ENCODE peak calls at places on chromosome 21, in six cellular contexts. U is PC-3, O is GM23248, A is GM23338, Z is HCT116, X is hepatocyte. B is an unnamed sample.

GRCh38 chr21:36396314-36396713 is 11.1 kb downstream of the CHAF1B start:
- DNase-seq in U (no peak), O (no peak), A (no peak), Z (no peak), X (no peak), B (no peak)

GRCh38 chr21:46082638-46083270 is 15.2 kb upstream of the COL6A2 start:
- DNase-seq in U (no peak), O (peak), A (no peak), Z (no peak), X (no peak), B (no peak)

GRCh38 chr21:26982767-26983166 is 15.9 kb upstream of the ADAMTS5 start:
- DNase-seq in U (peak), O (peak), A (peak), Z (no peak), X (no peak), B (no peak)

GRCh38 chr21:25953659-25954058 is 216.9 kb downstream of the APP start:
- DNase-seq in U (peak), O (no peak), A (no peak), Z (no peak), X (no peak), B (no peak)

GRCh38 chr21:35303085-35303484 is 254.0 kb upstream of the RUNX1 start:
- DNase-seq in U (peak), O (peak), A (no peak), Z (peak), X (peak), B (no peak)

GRCh38 chr21:36757246-36757645 is 58.3 kb downstream of the SIM2 start:
- DNase-seq in U (no peak), O (no peak), A (peak), Z (no peak), X (peak), B (peak)

GRCh38 chr21:36859744-36860501 is 106.5 kb downstream of the HLCS start:
- DNase-seq in U (peak), O (peak), A (peak), Z (no peak), X (peak), B (no peak)

GRCh38 chr21:36029309-36029708 is 31.0 kb downstream of the SETD4 start:
- DNase-seq in U (no peak), O (no peak), A (no peak), Z (no peak), X (no peak), B (no peak)

GRCh38 chr21:26715878-26716506 is 129.2 kb downstream of the ADAMTS1 start:
- DNase-seq in U (peak), O (peak), A (peak), Z (no peak), X (peak), B (peak)

GRCh38 chr21:15060776-15061175 is 4.0 kb downstream of the NRIP1 start:
- DNase-seq in U (peak), O (peak), A (no peak), Z (no peak), X (no peak), B (no peak)

GRCh38 chr21:35179990-35180557 is 131.0 kb upstream of the RUNX1 start:
- DNase-seq in U (peak), O (peak), A (no peak), Z (no peak), X (no peak), B (no peak)

GRCh38 chr21:46667735-46668380 is 32.4 kb downstream of the PRMT2 start:
- DNase-seq in U (peak), O (peak), A (peak), Z (no peak), X (peak), B (peak)

GRCh38 chr21:35050348-35051286 is 1.5 kb upstream of the RUNX1 start:
- DNase-seq in U (peak), O (peak), A (no peak), Z (no peak), X (no peak), B (no peak)

GRCh38 chr21:26332873-26333272 is 162.3 kb upstream of the APP start:
- DNase-seq in U (peak), O (peak), A (no peak), Z (no peak), X (no peak), B (no peak)

GRCh38 chr21:17921579-17922530 is 102.7 kb upstream of the C21orf91 start:
- DNase-seq in U (peak), O (peak), A (no peak), Z (no peak), X (peak), B (no peak)

GRCh38 chr21:36385909-36386642 is 884 bp downstream of the CHAF1B start:
- DNase-seq in U (peak), O (peak), A (peak), Z (no peak), X (no peak), B (peak)

GRCh38 chr21:25133939-25134338 is 473.3 kb downstream of the MRPL39 start:
- DNase-seq in U (peak), O (peak), A (no peak), Z (no peak), X (no peak), B (no peak)

GRCh38 chr21:18545908-18546307 is 142.3 kb upstream of the TMPRSS15 start:
- DNase-seq in U (peak), O (no peak), A (no peak), Z (no peak), X (no peak), B (no peak)

GRCh38 chr21:21085206-21085605 is 87.0 kb downstream of the NCAM2 start:
- DNase-seq in U (no peak), O (no peak), A (no peak), Z (no peak), X (no peak), B (no peak)

GRCh38 chr21:39379986-39380891 is 31.4 kb upstream of the HMGN1 start:
- DNase-seq in U (peak), O (peak), A (peak), Z (peak), X (peak), B (peak)

GRCh38 chr21:45938811-45939520 is 42.6 kb upstream of the COL6A1 start:
- DNase-seq in U (no peak), O (no peak), A (no peak), Z (no peak), X (no peak), B (no peak)

GRCh38 chr21:38306833-38307232 is 50.0 kb downstream of the KCNJ15 start:
- DNase-seq in U (no peak), O (peak), A (no peak), Z (no peak), X (peak), B (no peak)

GRCh38 chr21:38811257-38811656 is 5.5 kb downstream of the ETS2 start:
- DNase-seq in U (peak), O (peak), A (peak), Z (no peak), X (no peak), B (no peak)

GRCh38 chr21:38995755-38996154 is 187.5 kb downstream of the PSMG1 start:
- DNase-seq in U (no peak), O (no peak), A (no peak), Z (no peak), X (no peak), B (no peak)

GRCh38 chr21:27001526-27001925 is 34.6 kb upstream of the ADAMTS5 start:
- DNase-seq in U (no peak), O (peak), A (no peak), Z (no peak), X (no peak), B (no peak)

GRCh38 chr21:15415541-15416261 is 314.1 kb upstream of the USP25 start:
- DNase-seq in U (no peak), O (peak), A (no peak), Z (no peak), X (no peak), B (no peak)

GRCh38 chr21:38848187-38848609 is 42.5 kb downstream of the ETS2 start:
- DNase-seq in U (no peak), O (peak), A (no peak), Z (no peak), X (peak), B (no peak)

GRCh38 chr21:21460979-21461378 is 462.8 kb downstream of the NCAM2 start:
- DNase-seq in U (no peak), O (no peak), A (no peak), Z (no peak), X (no peak), B (no peak)

GRCh38 chr21:31754561-31754960 is 22.6 kb upstream of the SCAF4 start:
- DNase-seq in U (no peak), O (no peak), A (no peak), Z (no peak), X (no peak), B (no peak)

GRCh38 chr21:36450511-36450910 is 29.4 kb downstream of the CLDN14 start:
- DNase-seq in U (peak), O (peak), A (no peak), Z (no peak), X (no peak), B (no peak)

GRCh38 chr21:15732290-15732995 is 2.7 kb downstream of the USP25 start:
- DNase-seq in U (peak), O (peak), A (no peak), Z (no peak), X (peak), B (no peak)

GRCh38 chr21:34812510-34813265 is 143.9 kb downstream of the CLIC6 start:
- DNase-seq in U (peak), O (peak), A (no peak), Z (no peak), X (peak), B (no peak)

GRCh38 chr21:20649231-20649630 is 349.0 kb upstream of the NCAM2 start:
- DNase-seq in U (peak), O (no peak), A (no peak), Z (no peak), X (no peak), B (no peak)

GRCh38 chr21:45992311-45993209 is 11.0 kb downstream of the COL6A1 start:
- DNase-seq in U (no peak), O (peak), A (no peak), Z (no peak), X (no peak), B (no peak)

GRCh38 chr21:23579573-23579972 is 2027.7 kb downstream of the MRPL39 start:
- DNase-seq in U (no peak), O (no peak), A (no peak), Z (no peak), X (no peak), B (no peak)

DNA sequence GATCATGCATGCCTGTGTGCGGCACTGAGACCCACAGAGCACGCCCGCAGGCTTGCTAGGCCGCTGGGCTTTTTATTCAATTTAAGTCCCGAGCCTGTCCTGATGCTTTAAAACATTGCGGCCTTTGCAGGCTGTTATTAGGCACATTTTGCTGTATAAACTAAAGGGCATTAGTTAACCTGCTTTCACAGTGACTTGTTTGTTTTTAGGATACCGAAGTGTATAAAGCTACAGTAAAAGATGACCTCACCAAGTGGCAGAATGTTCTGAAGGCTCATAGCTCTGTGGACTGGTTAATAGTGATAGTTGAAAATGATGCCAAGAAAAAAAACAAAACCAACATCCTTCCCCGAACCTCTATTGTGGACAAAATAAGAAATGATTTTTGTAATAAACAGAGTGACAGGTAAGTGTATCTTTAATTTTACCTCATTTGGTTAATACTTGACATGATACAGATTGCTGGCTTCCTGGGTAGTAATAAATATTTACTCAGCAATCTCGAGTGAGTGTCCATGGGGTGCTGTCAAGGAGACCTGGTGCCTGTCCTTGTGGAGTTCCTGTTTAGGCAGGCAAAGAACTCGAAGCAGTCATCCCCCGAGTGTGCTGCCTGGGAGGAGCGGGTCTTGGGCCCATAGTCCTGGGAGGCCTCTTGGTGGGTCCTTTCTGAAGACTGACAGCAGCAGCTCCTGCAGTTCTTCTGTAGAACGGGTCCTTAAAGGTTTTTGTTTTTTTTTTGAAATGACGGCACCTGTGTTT is 40.1 kb downstream of the TRAPPC10 start:
- DNase-seq in U (no peak), O (no peak), A (no peak), Z (no peak), X (no peak), B (no peak)
- TF ChIP-seq EZH2phosphoT487 in U (no peak), O (no peak), A (no peak), Z (no peak), X (no peak), B (no peak)

GRCh38 chr21:32918467-32919140 is 107.1 kb upstream of the OLIG2 start:
- DNase-seq in U (no peak), O (no peak), A (no peak), Z (no peak), X (no peak), B (peak)
- TF ChIP-seq EZH2phosphoT487 in U (no peak), O (no peak), A (no peak), Z (no peak), X (no peak), B (no peak)

GRCh38 chr21:28773036-28773435 is 219.6 kb downstream of the LTN1 start:
- DNase-seq in U (no peak), O (peak), A (no peak), Z (no peak), X (no peak), B (no peak)

GRCh38 chr21:28771790-28772501 is 220.7 kb downstream of the LTN1 start:
- DNase-seq in U (peak), O (peak), A (no peak), Z (no peak), X (peak), B (no peak)

GRCh38 chr21:28769683-28770082 is 223.0 kb downstream of the LTN1 start:
- DNase-seq in U (no peak), O (peak), A (no peak), Z (no peak), X (no peak), B (no peak)

GRCh38 chr21:28768753-28769152 is 223.9 kb downstream of the LTN1 start:
- DNase-seq in U (no peak), O (no peak), A (no peak), Z (no peak), X (no peak), B (no peak)

DNA sequence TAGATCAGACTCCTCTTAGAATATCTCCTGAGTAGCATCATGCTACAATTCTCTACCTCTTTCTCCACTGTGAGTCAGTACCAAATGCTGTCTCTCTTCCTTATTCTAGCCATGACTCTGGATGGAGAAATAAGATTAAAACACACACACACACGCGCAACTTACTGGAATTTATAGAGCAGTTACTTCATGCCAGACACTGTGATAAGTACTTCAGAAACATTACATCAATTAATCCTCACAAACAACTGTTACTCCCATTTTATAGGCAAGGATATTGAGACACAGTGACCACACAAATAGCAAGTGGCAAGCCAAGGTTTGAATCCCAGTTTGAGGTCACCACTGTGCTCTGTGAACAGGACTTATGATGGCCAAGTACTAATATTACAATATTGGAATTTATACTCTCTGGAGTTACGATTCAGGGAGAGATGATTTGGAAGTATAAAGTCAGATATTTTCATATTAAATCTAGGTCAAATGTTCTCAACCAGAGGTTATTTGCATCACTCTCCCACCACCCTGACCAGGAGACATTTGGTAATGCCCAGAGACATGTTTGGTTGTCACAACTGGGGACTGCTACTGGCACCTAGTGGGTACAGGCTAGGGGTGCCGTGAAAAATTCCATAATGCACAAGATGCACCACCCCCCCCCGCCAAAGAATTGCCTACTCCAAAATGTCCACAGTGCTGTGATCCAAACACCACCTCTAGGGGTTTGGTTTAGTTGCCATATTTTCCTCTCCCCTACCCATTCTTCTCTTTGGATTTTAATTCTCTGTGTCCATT is 221.6 kb downstream of the LTN1 start:
- DNase-seq in U (no peak), O (peak), A (no peak), Z (no peak), X (peak), B (no peak)
- TF ChIP-seq EZH2phosphoT487 in U (no peak), O (no peak), A (no peak), Z (no peak), X (no peak), B (no peak)

GRCh38 chr21:44866780-44867179 is 6.7 kb downstream of the PTTG1IP start:
- DNase-seq in U (peak), O (peak), A (no peak), Z (no peak), X (peak), B (no peak)

GRCh38 chr21:44862869-44863685 is 10.4 kb downstream of the PTTG1IP start:
- DNase-seq in U (no peak), O (no peak), A (no peak), Z (no peak), X (no peak), B (no peak)

GRCh38 chr21:44867999-44868700 is 5.3 kb downstream of the PTTG1IP start:
- DNase-seq in U (no peak), O (no peak), A (no peak), Z (no peak), X (no peak), B (no peak)

GRCh38 chr21:44867464-44867863 is 6.0 kb downstream of the PTTG1IP start:
- DNase-seq in U (no peak), O (no peak), A (no peak), Z (no peak), X (no peak), B (no peak)

GRCh38 chr21:44865561-44866280 is 7.8 kb downstream of the PTTG1IP start:
- DNase-seq in U (peak), O (no peak), A (no peak), Z (no peak), X (peak), B (no peak)
- TF ChIP-seq EZH2phosphoT487 in U (no peak), O (no peak), A (no peak), Z (no peak), X (no peak), B (no peak)

DNA sequence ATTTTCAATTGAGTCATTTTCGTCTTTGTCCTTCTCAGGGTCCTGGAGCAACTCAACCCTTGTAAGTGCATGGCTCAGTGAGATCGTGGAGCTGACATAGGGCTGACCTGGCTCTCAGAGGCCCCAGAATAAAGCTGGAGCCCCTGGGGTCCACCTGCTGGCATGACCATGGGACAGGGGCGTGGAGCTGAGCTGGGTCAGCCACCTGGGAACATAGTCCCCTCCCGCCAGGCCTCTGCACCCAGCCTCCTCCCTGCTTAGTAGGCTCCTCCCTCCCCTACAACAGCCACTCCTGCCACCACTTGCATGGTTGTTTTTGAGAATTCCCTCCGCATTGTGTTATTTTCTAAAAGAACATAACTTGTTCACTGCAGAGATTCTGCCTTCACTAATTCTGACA is 3.1 kb upstream of the RIPK4 start:
- DNase-seq in U (no peak), O (no peak), A (no peak), Z (no peak), X (peak), B (no peak)
- TF ChIP-seq EZH2phosphoT487 in U (no peak), O (no peak), A (no peak), Z (no peak), X (no peak), B (no peak)

DNA sequence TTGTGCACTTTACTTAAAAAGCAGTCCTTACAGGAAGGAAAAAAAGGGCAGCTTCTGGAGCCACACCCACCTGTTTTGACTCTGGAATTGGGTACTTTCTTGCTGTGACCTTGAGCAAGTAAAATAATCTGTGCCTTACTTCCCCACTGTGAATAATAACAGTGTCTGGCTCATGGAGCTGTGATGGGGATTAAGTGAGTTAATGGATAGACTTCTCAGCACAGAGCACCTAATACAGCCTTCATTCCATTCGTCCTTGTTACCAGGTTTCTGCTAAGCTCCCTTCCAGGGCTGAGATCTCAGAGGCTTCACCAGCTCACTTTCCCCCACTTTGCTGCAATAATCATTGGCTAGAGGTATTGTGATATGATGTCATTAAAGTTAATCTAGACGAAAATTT is 20.0 kb upstream of the ABCG1 start:
- DNase-seq in U (no peak), O (no peak), A (no peak), Z (no peak), X (no peak), B (no peak)
- TF ChIP-seq EZH2phosphoT487 in U (no peak), O (no peak), A (no peak), Z (no peak), X (no peak), B (no peak)

B was measured in neural progenitor cell.